ENCODE peak calls at places on chromosomes 4 and X, in ten cellular contexts. One of them, this sample, is unnamed.

GRCh38 chrX:106698693-106699092 is 27.8 kb upstream of the RNF128 start:
- DNase-seq in testis: no peak
- DNase-seq in fibroblast of mammary gland: peak; percentile 54
- DNase-seq in glutamatergic neuron: no peak
- DNase-seq in Daoy: peak; percentile 11
- DNase-seq in activated CD8-positive, alpha-beta memory T cell treated with anti-CD3 and anti-CD28 coated beads for 48 hours: no peak
- DNase-seq in fibroblast of lung: peak; percentile 50
- DNase-seq in mesenchymal stem cell: peak; percentile 13
- DNase-seq in GM13976: no peak
- DNase-seq in AG20443: peak; percentile 52
- DNase-seq in this sample: no peak

GRCh38 chr4:60952921-60953320 is 247.2 kb upstream of the ADGRL3 start:
- DNase-seq in testis: no peak
- DNase-seq in fibroblast of mammary gland: no peak
- DNase-seq in glutamatergic neuron: no peak
- DNase-seq in Daoy: no peak
- DNase-seq in activated CD8-positive, alpha-beta memory T cell treated with anti-CD3 and anti-CD28 coated beads for 48 hours: no peak
- DNase-seq in fibroblast of lung: no peak
- DNase-seq in mesenchymal stem cell: no peak
- DNase-seq in GM13976: no peak
- DNase-seq in AG20443: no peak
- DNase-seq in this sample: no peak

GRCh38 chr4:102387552-102388150 is 42.4 kb upstream of the SLC39A8 start:
- DNase-seq in testis: no peak
- DNase-seq in fibroblast of mammary gland: peak; percentile 2
- DNase-seq in glutamatergic neuron: no peak
- DNase-seq in Daoy: peak; percentile 0
- DNase-seq in activated CD8-positive, alpha-beta memory T cell treated with anti-CD3 and anti-CD28 coated beads for 48 hours: no peak
- DNase-seq in fibroblast of lung: peak; percentile 13
- DNase-seq in mesenchymal stem cell: no peak
- DNase-seq in GM13976: no peak
- DNase-seq in AG20443: no peak
- DNase-seq in this sample: no peak

GRCh38 chrX:73683236-73683859 is 120.4 kb downstream of the CHIC1 start:
- DNase-seq in testis: no peak
- DNase-seq in fibroblast of mammary gland: peak; percentile 79
- DNase-seq in glutamatergic neuron: no peak
- DNase-seq in Daoy: peak; percentile 2
- DNase-seq in activated CD8-positive, alpha-beta memory T cell treated with anti-CD3 and anti-CD28 coated beads for 48 hours: no peak
- DNase-seq in fibroblast of lung: peak; percentile 3
- DNase-seq in mesenchymal stem cell: no peak
- DNase-seq in GM13976: no peak
- DNase-seq in AG20443: peak; percentile 28
- DNase-seq in this sample: no peak

GRCh38 chrX:45712067-45712466 is 511.4 kb upstream of the DIPK2B start:
- DNase-seq in testis: no peak
- DNase-seq in fibroblast of mammary gland: peak; percentile 80
- DNase-seq in glutamatergic neuron: no peak
- DNase-seq in Daoy: peak; percentile 48
- DNase-seq in activated CD8-positive, alpha-beta memory T cell treated with anti-CD3 and anti-CD28 coated beads for 48 hours: no peak
- DNase-seq in fibroblast of lung: peak; percentile 77
- DNase-seq in mesenchymal stem cell: peak; percentile 42
- DNase-seq in GM13976: no peak
- DNase-seq in AG20443: peak; percentile 11
- DNase-seq in this sample: no peak

GRCh38 chr4:73451404-73451803 is 15.4 kb downstream of the AFP start:
- DNase-seq in testis: no peak
- DNase-seq in fibroblast of mammary gland: peak; percentile 45
- DNase-seq in glutamatergic neuron: no peak
- DNase-seq in Daoy: peak; percentile 62
- DNase-seq in activated CD8-positive, alpha-beta memory T cell treated with anti-CD3 and anti-CD28 coated beads for 48 hours: no peak
- DNase-seq in fibroblast of lung: peak; percentile 84
- DNase-seq in mesenchymal stem cell: peak; percentile 29
- DNase-seq in GM13976: no peak
- DNase-seq in AG20443: peak; percentile 14
- DNase-seq in this sample: peak; percentile 5

GRCh38 chr4:8152865-8153257 is 5.8 kb downstream of the ABLIM2 start:
- DNase-seq in testis: no peak
- DNase-seq in fibroblast of mammary gland: no peak
- DNase-seq in glutamatergic neuron: no peak
- DNase-seq in Daoy: no peak
- DNase-seq in activated CD8-positive, alpha-beta memory T cell treated with anti-CD3 and anti-CD28 coated beads for 48 hours: no peak
- DNase-seq in fibroblast of lung: no peak
- DNase-seq in mesenchymal stem cell: no peak
- DNase-seq in GM13976: no peak
- DNase-seq in AG20443: no peak
- DNase-seq in this sample: no peak

GRCh38 chrX:54495814-54496516 is at the start of gene FGD1:
- DNase-seq in testis: peak; percentile 65
- DNase-seq in fibroblast of mammary gland: peak; percentile 47
- DNase-seq in glutamatergic neuron: peak; percentile 72
- DNase-seq in Daoy: peak; percentile 61
- DNase-seq in activated CD8-positive, alpha-beta memory T cell treated with anti-CD3 and anti-CD28 coated beads for 48 hours: peak; percentile 2
- DNase-seq in fibroblast of lung: peak; percentile 56
- DNase-seq in mesenchymal stem cell: peak; percentile 65
- DNase-seq in GM13976: peak; percentile 65
- DNase-seq in AG20443: peak; percentile 91
- DNase-seq in this sample: peak; percentile 28

GRCh38 chrX:81316163-81316562 is 114.3 kb downstream of the SH3BGRL start:
- DNase-seq in testis: no peak
- DNase-seq in fibroblast of mammary gland: peak; percentile 25
- DNase-seq in glutamatergic neuron: no peak
- DNase-seq in Daoy: no peak
- DNase-seq in activated CD8-positive, alpha-beta memory T cell treated with anti-CD3 and anti-CD28 coated beads for 48 hours: no peak
- DNase-seq in fibroblast of lung: peak; percentile 50
- DNase-seq in mesenchymal stem cell: no peak
- DNase-seq in GM13976: no peak
- DNase-seq in AG20443: no peak
- DNase-seq in this sample: no peak

GRCh38 chr4:121307441-121308327 is 73.1 kb downstream of the QRFPR start:
- DNase-seq in testis: peak; percentile 51
- DNase-seq in fibroblast of mammary gland: peak; percentile 68
- DNase-seq in glutamatergic neuron: no peak
- DNase-seq in Daoy: peak; percentile 53
- DNase-seq in activated CD8-positive, alpha-beta memory T cell treated with anti-CD3 and anti-CD28 coated beads for 48 hours: no peak
- DNase-seq in fibroblast of lung: peak; percentile 49
- DNase-seq in mesenchymal stem cell: peak; percentile 56
- DNase-seq in GM13976: peak; percentile 53
- DNase-seq in AG20443: peak; percentile 48
- DNase-seq in this sample: no peak

GRCh38 chr4:7338876-7339623 is 95.7 kb downstream of the PSAPL1 start:
- DNase-seq in testis: no peak
- DNase-seq in fibroblast of mammary gland: no peak
- DNase-seq in glutamatergic neuron: no peak
- DNase-seq in Daoy: no peak
- DNase-seq in activated CD8-positive, alpha-beta memory T cell treated with anti-CD3 and anti-CD28 coated beads for 48 hours: no peak
- DNase-seq in fibroblast of lung: no peak
- DNase-seq in mesenchymal stem cell: no peak
- DNase-seq in GM13976: no peak
- DNase-seq in AG20443: no peak
- DNase-seq in this sample: no peak

GRCh38 chrX:31223817-31224216 is 152.0 kb upstream of the FTHL17 start:
- DNase-seq in testis: no peak
- DNase-seq in fibroblast of mammary gland: peak; percentile 59
- DNase-seq in glutamatergic neuron: no peak
- DNase-seq in Daoy: peak; percentile 19
- DNase-seq in activated CD8-positive, alpha-beta memory T cell treated with anti-CD3 and anti-CD28 coated beads for 48 hours: no peak
- DNase-seq in fibroblast of lung: peak; percentile 81
- DNase-seq in mesenchymal stem cell: peak; percentile 80
- DNase-seq in GM13976: peak; percentile 28
- DNase-seq in AG20443: no peak
- DNase-seq in this sample: no peak

GRCh38 chrX:35461164-35461563 is 337.0 kb upstream of the MAGEB16 start:
- DNase-seq in testis: no peak
- DNase-seq in fibroblast of mammary gland: no peak
- DNase-seq in glutamatergic neuron: no peak
- DNase-seq in Daoy: no peak
- DNase-seq in activated CD8-positive, alpha-beta memory T cell treated with anti-CD3 and anti-CD28 coated beads for 48 hours: no peak
- DNase-seq in fibroblast of lung: no peak
- DNase-seq in mesenchymal stem cell: no peak
- DNase-seq in GM13976: no peak
- DNase-seq in AG20443: no peak
- DNase-seq in this sample: no peak

This sample was measured in DMS79 treated with DMSO at 0.1 percent for 48 hours.